ENCODE peak calls at places on chromosome 1, in ten cellular contexts. J is stimulated activated CD8-positive, alpha-beta memory T cell treated with anti-CD3 and anti-CD28 coated beads, Interleukin-4, amount 100 ng/mL, for 1 hour; D is substantia nigra; L is activated T-cell treated with anti-CD3 and anti-CD28 coated beads, Interleukin-2, amount 50 U/mL, for 72 hours; Y is kidney tubule cell; P is GM19239; K is activated naive CD8-positive, alpha-beta T cell treated with anti-CD3 and anti-CD28 coated beads for 36 hours; Q is NB4; A is CD4-positive, alpha-beta memory T cell; V is fibroblast of lung. O is an unnamed sample.
A peak's percentile ranks its signal among the peaks of the same experiment; 100 is the strongest.

GRCh38 chr1:239952348-239953307 is 139.1 kb upstream of the FMN2 start:
- DNase-seq in K (no peak), J (no peak), L (peak; percentile 4), P (no peak), A (no peak), V (no peak), Y (peak; percentile 83), Q (peak; percentile 12), D (no peak), O (peak; percentile 5)

GRCh38 chr1:159171254-159171687 is at the start of gene CADM3:
- DNase-seq in V (no peak), Q (no peak), P (no peak), J (no peak), Y (no peak), L (no peak), K (no peak), D (peak; percentile 45), A (peak; percentile 29), O (peak; percentile 74)

GRCh38 chr1:74205236-74205635 is 7.2 kb downstream of the FPGT start:
- DNase-seq in Q (no peak), Y (no peak), J (no peak), D (no peak), K (no peak), A (no peak), P (no peak), V (peak; percentile 76), L (no peak), O (no peak)

GRCh38 chr1:25774206-25774804 is 25.7 kb upstream of the SELENON start:
- DNase-seq in P (no peak), K (no peak), A (no peak), V (no peak), D (no peak), Q (no peak), J (no peak), L (no peak), Y (no peak), O (no peak)

GRCh38 chr1:186531561-186532165 is 70.7 kb upstream of the PDC start:
- DNase-seq in V (peak; percentile 77), J (no peak), L (no peak), K (no peak), Q (no peak), P (no peak), A (no peak), Y (peak; percentile 75), D (no peak), O (no peak)

GRCh38 chr1:235317179-235317578 is 10.8 kb downstream of the ARID4B start:
- DNase-seq in J (no peak), D (no peak), L (no peak), P (no peak), Q (peak; percentile 17), A (no peak), V (no peak), K (no peak), Y (no peak), O (no peak)

GRCh38 chr1:89800718-89801117 is 20.1 kb upstream of the LRRC8D start:
- DNase-seq in J (no peak), V (no peak), P (no peak), Y (no peak), A (no peak), L (no peak), K (no peak), Q (no peak), D (no peak), O (no peak)

GRCh38 chr1:218123968-218124367 is 161.1 kb upstream of the RRP15 start:
- DNase-seq in K (no peak), P (no peak), L (no peak), V (no peak), Y (no peak), J (no peak), A (no peak), Q (no peak), D (no peak), O (no peak)

GRCh38 chr1:33641099-33641830 is 168.8 kb downstream of the ZSCAN20 start:
- DNase-seq in D (no peak), Y (peak; percentile 43), V (peak; percentile 23), J (no peak), P (no peak), L (no peak), A (no peak), Q (peak; percentile 23), K (no peak), O (peak; percentile 30)

GRCh38 chr1:212452323-212453155 is 19.8 kb downstream of the NENF start:
- DNase-seq in A (no peak), V (peak; percentile 86), Y (no peak), D (peak; percentile 35), P (no peak), L (no peak), K (no peak), Q (no peak), J (no peak), O (no peak)